ENCODE peak calls at places on chromosomes 4 and X, in ten cellular contexts. P, W, G, J, H, Y, R, B, E and L are unnamed samples.

GRCh38 chrX:119475389-119476101 is 7.3 kb downstream of the SLC25A5 start:
- DNase-seq in P (no peak), W (no peak), G (no peak), J (no peak), H (no peak), Y (no peak), R (no peak), B (no peak), E (no peak), L (no peak)

GRCh38 chr4:79651516-79651915 is 243.5 kb upstream of the GK2 start:
- DNase-seq in P (no peak), W (no peak), G (no peak), J (no peak), H (no peak), Y (no peak), R (no peak), B (no peak), E (no peak), L (peak; percentile 64)

GRCh38 chrX:114611018-114611619 is 27.2 kb downstream of the HTR2C start:
- DNase-seq in P (peak; percentile 51), W (peak; percentile 20), G (peak; percentile 27), J (no peak), H (peak; percentile 32), Y (peak; percentile 11), R (no peak), B (peak; percentile 63), E (no peak), L (peak; percentile 30)

GRCh38 chr4:98290511-98290910 is 29.3 kb downstream of the RAP1GDS1 start:
- DNase-seq in P (peak; percentile 82), W (no peak), G (no peak), J (no peak), H (no peak), Y (no peak), R (no peak), B (no peak), E (no peak), L (peak; percentile 41)

GRCh38 chr4:6782846-6783110 is 251 bp downstream of the KIAA0232 start:
- DNase-seq in P (no peak), W (no peak), G (no peak), J (no peak), H (no peak), Y (no peak), R (no peak), B (no peak), E (no peak), L (no peak)

GRCh38 chrX:71606536-71607216 is 11.6 kb downstream of the CXCR3 start:
- DNase-seq in P (no peak), W (no peak), G (peak; percentile 26), J (no peak), H (no peak), Y (no peak), R (no peak), B (no peak), E (no peak), L (no peak)

GRCh38 chr4:10311939-10312338 is 145.3 kb downstream of the ZNF518B start:
- DNase-seq in P (no peak), W (no peak), G (no peak), J (no peak), H (no peak), Y (no peak), R (no peak), B (no peak), E (no peak), L (no peak)

GRCh38 chrX:2928127-2928582 is 984 bp downstream of the ARSD start:
- DNase-seq in P (no peak), W (no peak), G (no peak), J (peak; percentile 53), H (no peak), Y (peak; percentile 25), R (peak; percentile 85), B (peak; percentile 85), E (peak; percentile 79), L (peak; percentile 92)

GRCh38 chr4:43512253-43512652 is 619.7 kb downstream of the GRXCR1 start:
- DNase-seq in P (no peak), W (no peak), G (no peak), J (no peak), H (no peak), Y (no peak), R (no peak), B (no peak), E (no peak), L (no peak)

GRCh38 chr4:76600447-76600846 is 165.4 kb downstream of the SHROOM3 start:
- DNase-seq in P (no peak), W (no peak), G (no peak), J (no peak), H (no peak), Y (peak; percentile 91), R (no peak), B (no peak), E (no peak), L (no peak)
- H3K27ac ChIP-seq in P (no peak overlapping the region), W (no peak overlapping the region), G (no peak overlapping the region), J (no peak overlapping the region), H (no peak overlapping the region), Y (peak overlapping the region; percentile 32), R (peak overlapping the region; percentile 72), B (no peak overlapping the region), E (no peak overlapping the region), L (no peak overlapping the region)

GRCh38 chr4:120812216-120812615 is 110.3 kb downstream of the PRDM5 start:
- DNase-seq in P (no peak), W (no peak), G (no peak), J (no peak), H (no peak), Y (no peak), R (no peak), B (no peak), E (no peak), L (no peak)

GRCh38 chr4:120821986-120822385 is 100.5 kb downstream of the PRDM5 start:
- DNase-seq in P (no peak), W (no peak), G (no peak), J (no peak), H (no peak), Y (no peak), R (no peak), B (no peak), E (no peak), L (peak; percentile 15)

GRCh38 chr4:120815361-120815760 is 107.2 kb downstream of the PRDM5 start:
- DNase-seq in P (no peak), W (no peak), G (no peak), J (no peak), H (no peak), Y (no peak), R (no peak), B (no peak), E (no peak), L (no peak)

GRCh38 chr4:120819816-120820437 is 102.6 kb downstream of the PRDM5 start:
- DNase-seq in P (no peak), W (no peak), G (no peak), J (no peak), H (no peak), Y (no peak), R (no peak), B (no peak), E (no peak), L (no peak)

GRCh38 chr4:120816385-120816784 is 106.1 kb downstream of the PRDM5 start:
- DNase-seq in P (no peak), W (no peak), G (no peak), J (no peak), H (no peak), Y (no peak), R (no peak), B (no peak), E (no peak), L (no peak)
- H3K27ac ChIP-seq in P (no peak overlapping the region), W (no peak overlapping the region), G (no peak overlapping the region), J (no peak overlapping the region), H (no peak overlapping the region), Y (no peak overlapping the region), R (no peak overlapping the region), B (no peak overlapping the region), E (no peak overlapping the region), L (no peak overlapping the region)

GRCh38 chr4:2511645-2512131 is 24.8 kb upstream of the FAM193A start:
- DNase-seq in P (no peak), W (no peak), G (peak; percentile 16), J (no peak), H (no peak), Y (no peak), R (no peak), B (no peak), E (no peak), L (no peak)

GRCh38 chr4:2512396-2513135 is 23.9 kb upstream of the FAM193A start:
- DNase-seq in P (no peak), W (no peak), G (no peak), J (no peak), H (no peak), Y (no peak), R (no peak), B (no peak), E (no peak), L (no peak)

GRCh38 chr4:2510351-2511259 is 25.8 kb upstream of the FAM193A start:
- DNase-seq in P (no peak), W (no peak), G (no peak), J (no peak), H (no peak), Y (no peak), R (no peak), B (no peak), E (no peak), L (no peak)

GRCh38 chr4:2516635-2517034 is 19.8 kb upstream of the FAM193A start:
- DNase-seq in P (no peak), W (no peak), G (no peak), J (no peak), H (no peak), Y (no peak), R (no peak), B (no peak), E (no peak), L (no peak)

GRCh38 chr4:2515835-2516550 is 20.5 kb upstream of the FAM193A start:
- DNase-seq in P (no peak), W (no peak), G (no peak), J (peak; percentile 25), H (no peak), Y (peak; percentile 51), R (no peak), B (no peak), E (no peak), L (no peak)
- H3K27ac ChIP-seq in P (no peak overlapping the region), W (no peak overlapping the region), G (no peak overlapping the region), J (no peak overlapping the region), H (no peak overlapping the region), Y (no peak overlapping the region), R (peak overlapping the region; percentile 65), B (no peak overlapping the region), E (no peak overlapping the region), L (no peak overlapping the region)

GRCh38 chr4:85475631-85476233 is 782 bp downstream of the ARHGAP24 start:
- DNase-seq in P (peak; percentile 60), W (no peak), G (no peak), J (peak; percentile 22), H (peak; percentile 42), Y (no peak), R (no peak), B (no peak), E (peak; percentile 73), L (no peak)

GRCh38 chr4:85477538-85477937 is 2.6 kb downstream of the ARHGAP24 start:
- DNase-seq in P (no peak), W (no peak), G (no peak), J (no peak), H (peak; percentile 41), Y (no peak), R (no peak), B (no peak), E (no peak), L (no peak)

GRCh38 chr4:85482000-85482738 is 7.2 kb downstream of the ARHGAP24 start:
- DNase-seq in P (no peak), W (no peak), G (no peak), J (no peak), H (no peak), Y (no peak), R (no peak), B (no peak), E (no peak), L (peak; percentile 39)

GRCh38 chr4:85474818-85475630 is at the start of gene ARHGAP24:
- DNase-seq in P (peak; percentile 100), W (peak; percentile 84), G (peak; percentile 32), J (peak; percentile 78), H (peak; percentile 91), Y (peak; percentile 65), R (peak; percentile 80), B (peak; percentile 94), E (peak; percentile 91), L (peak; percentile 97)

GRCh38 chr4:85478576-85478975 is 3.6 kb downstream of the ARHGAP24 start:
- DNase-seq in P (peak; percentile 35), W (no peak), G (no peak), J (no peak), H (no peak), Y (no peak), R (no peak), B (no peak), E (no peak), L (no peak)
- H3K27ac ChIP-seq in P (no peak overlapping the region), W (no peak overlapping the region), G (no peak overlapping the region), J (no peak overlapping the region), H (peak overlapping the region; percentile 46), Y (no peak overlapping the region), R (no peak overlapping the region), B (no peak overlapping the region), E (no peak overlapping the region), L (no peak overlapping the region)